ENCODE peak calls at places on chromosome 16, in seven cellular contexts. One of them, this sample, is unnamed.

GRCh38 chr16:86809458-86809955 is 231.2 kb downstream of the FOXL1 start:
- DNase-seq in psoas muscle: no peak
- DNase-seq in cardiac muscle cell: peak
- DNase-seq in pancreas: no peak
- DNase-seq in AG09309: peak
- DNase-seq in esophagus muscularis mucosa: no peak
- DNase-seq in GM12865: no peak
- DNase-seq in this sample: peak

GRCh38 chr16:17526956-17527355 is 56.2 kb upstream of the XYLT1 start:
- DNase-seq in cardiac muscle cell: no peak
- DNase-seq in GM12865: peak
- DNase-seq in esophagus muscularis mucosa: no peak
- DNase-seq in pancreas: no peak
- DNase-seq in psoas muscle: no peak
- DNase-seq in AG09309: no peak
- DNase-seq in this sample: no peak

GRCh38 chr16:10678655-10679054 is 16.1 kb downstream of the TEKT5 start:
- DNase-seq in cardiac muscle cell: no peak
- DNase-seq in psoas muscle: no peak
- DNase-seq in AG09309: no peak
- DNase-seq in GM12865: no peak
- DNase-seq in esophagus muscularis mucosa: no peak
- DNase-seq in pancreas: no peak
- DNase-seq in this sample: no peak

GRCh38 chr16:65783709-65784474 is 582.6 kb upstream of the CDH5 start:
- DNase-seq in psoas muscle: no peak
- DNase-seq in cardiac muscle cell: peak
- DNase-seq in GM12865: no peak
- DNase-seq in esophagus muscularis mucosa: no peak
- DNase-seq in pancreas: no peak
- DNase-seq in AG09309: no peak
- DNase-seq in this sample: no peak

GRCh38 chr16:80527297-80527696 is 13.5 kb upstream of the DYNLRB2 start:
- DNase-seq in cardiac muscle cell: peak
- DNase-seq in esophagus muscularis mucosa: no peak
- DNase-seq in AG09309: no peak
- DNase-seq in psoas muscle: no peak
- DNase-seq in GM12865: peak
- DNase-seq in pancreas: no peak
- DNase-seq in this sample: peak

GRCh38 chr16:51151951-51152663 is 1.0 kb upstream of the SALL1 start:
- DNase-seq in pancreas: peak
- DNase-seq in AG09309: peak
- DNase-seq in psoas muscle: no peak
- DNase-seq in cardiac muscle cell: peak
- DNase-seq in GM12865: no peak
- DNase-seq in esophagus muscularis mucosa: no peak
- DNase-seq in this sample: no peak

GRCh38 chr16:74929636-74930035 is 55.3 kb downstream of the WDR59 start:
- DNase-seq in GM12865: no peak
- DNase-seq in AG09309: no peak
- DNase-seq in esophagus muscularis mucosa: no peak
- DNase-seq in psoas muscle: no peak
- DNase-seq in cardiac muscle cell: no peak
- DNase-seq in pancreas: no peak
- DNase-seq in this sample: no peak

GRCh38 chr16:79605999-79606398 is 5.5 kb upstream of the MAF start:
- DNase-seq in cardiac muscle cell: peak
- DNase-seq in psoas muscle: no peak
- DNase-seq in AG09309: no peak
- DNase-seq in esophagus muscularis mucosa: no peak
- DNase-seq in pancreas: no peak
- DNase-seq in GM12865: peak
- DNase-seq in this sample: peak

GRCh38 chr16:8773537-8773936 is 23.9 kb downstream of the TMEM186 start:
- DNase-seq in pancreas: no peak
- DNase-seq in cardiac muscle cell: no peak
- DNase-seq in GM12865: no peak
- DNase-seq in psoas muscle: no peak
- DNase-seq in esophagus muscularis mucosa: no peak
- DNase-seq in AG09309: no peak
- DNase-seq in this sample: no peak

GRCh38 chr16:87046235-87046634 is 271.0 kb downstream of the C16orf95 start:
- DNase-seq in cardiac muscle cell: no peak
- DNase-seq in AG09309: no peak
- DNase-seq in GM12865: no peak
- DNase-seq in psoas muscle: no peak
- DNase-seq in pancreas: no peak
- DNase-seq in esophagus muscularis mucosa: no peak
- DNase-seq in this sample: no peak

GRCh38 chr16:80039777-80040176 is 439.2 kb upstream of the MAF start:
- DNase-seq in esophagus muscularis mucosa: no peak
- DNase-seq in GM12865: no peak
- DNase-seq in cardiac muscle cell: no peak
- DNase-seq in pancreas: no peak
- DNase-seq in AG09309: no peak
- DNase-seq in psoas muscle: no peak
- DNase-seq in this sample: peak

GRCh38 chr16:88379694-88380040 is 3.1 kb upstream of the ZNF469 start:
- DNase-seq in AG09309: no peak
- DNase-seq in cardiac muscle cell: no peak
- DNase-seq in pancreas: no peak
- DNase-seq in GM12865: no peak
- DNase-seq in esophagus muscularis mucosa: no peak
- DNase-seq in psoas muscle: peak
- DNase-seq in this sample: no peak

GRCh38 chr16:25501530-25502255 is 190.1 kb upstream of the HS3ST4 start:
- DNase-seq in GM12865: no peak
- DNase-seq in pancreas: no peak
- DNase-seq in AG09309: no peak
- DNase-seq in cardiac muscle cell: no peak
- DNase-seq in psoas muscle: no peak
- DNase-seq in esophagus muscularis mucosa: no peak
- DNase-seq in this sample: no peak

GRCh38 chr16:11672206-11673090 is 4.2 kb downstream of the SNN start:
- DNase-seq in AG09309: no peak
- DNase-seq in pancreas: peak
- DNase-seq in psoas muscle: no peak
- DNase-seq in cardiac muscle cell: no peak
- DNase-seq in GM12865: peak
- DNase-seq in esophagus muscularis mucosa: no peak
- DNase-seq in this sample: no peak

GRCh38 chr16:86879268-86879667 is 300.9 kb downstream of the FOXL1 start:
- DNase-seq in GM12865: no peak
- DNase-seq in AG09309: no peak
- DNase-seq in psoas muscle: no peak
- DNase-seq in pancreas: no peak
- DNase-seq in cardiac muscle cell: no peak
- DNase-seq in esophagus muscularis mucosa: no peak
- DNase-seq in this sample: no peak

GRCh38 chr16:578870-579405 is 9.2 kb downstream of the PIGQ start:
- DNase-seq in pancreas: peak
- DNase-seq in AG09309: no peak
- DNase-seq in esophagus muscularis mucosa: no peak
- DNase-seq in psoas muscle: peak
- DNase-seq in GM12865: peak
- DNase-seq in cardiac muscle cell: peak
- DNase-seq in this sample: peak

GRCh38 chr16:51685498-51685897 is 534.4 kb upstream of the SALL1 start:
- DNase-seq in GM12865: no peak
- DNase-seq in psoas muscle: no peak
- DNase-seq in AG09309: no peak
- DNase-seq in esophagus muscularis mucosa: no peak
- DNase-seq in cardiac muscle cell: no peak
- DNase-seq in pancreas: no peak
- DNase-seq in this sample: no peak

GRCh38 chr16:12927591-12927990 is 26.2 kb downstream of the SHISA9 start:
- DNase-seq in AG09309: no peak
- DNase-seq in pancreas: no peak
- DNase-seq in esophagus muscularis mucosa: no peak
- DNase-seq in psoas muscle: no peak
- DNase-seq in cardiac muscle cell: no peak
- DNase-seq in GM12865: no peak
- DNase-seq in this sample: no peak

GRCh38 chr16:1078579-1079021 is 6.1 kb downstream of the SSTR5 start:
- DNase-seq in psoas muscle: no peak
- DNase-seq in esophagus muscularis mucosa: no peak
- DNase-seq in AG09309: no peak
- DNase-seq in cardiac muscle cell: peak
- DNase-seq in GM12865: no peak
- DNase-seq in pancreas: peak
- DNase-seq in this sample: peak

DNA sequence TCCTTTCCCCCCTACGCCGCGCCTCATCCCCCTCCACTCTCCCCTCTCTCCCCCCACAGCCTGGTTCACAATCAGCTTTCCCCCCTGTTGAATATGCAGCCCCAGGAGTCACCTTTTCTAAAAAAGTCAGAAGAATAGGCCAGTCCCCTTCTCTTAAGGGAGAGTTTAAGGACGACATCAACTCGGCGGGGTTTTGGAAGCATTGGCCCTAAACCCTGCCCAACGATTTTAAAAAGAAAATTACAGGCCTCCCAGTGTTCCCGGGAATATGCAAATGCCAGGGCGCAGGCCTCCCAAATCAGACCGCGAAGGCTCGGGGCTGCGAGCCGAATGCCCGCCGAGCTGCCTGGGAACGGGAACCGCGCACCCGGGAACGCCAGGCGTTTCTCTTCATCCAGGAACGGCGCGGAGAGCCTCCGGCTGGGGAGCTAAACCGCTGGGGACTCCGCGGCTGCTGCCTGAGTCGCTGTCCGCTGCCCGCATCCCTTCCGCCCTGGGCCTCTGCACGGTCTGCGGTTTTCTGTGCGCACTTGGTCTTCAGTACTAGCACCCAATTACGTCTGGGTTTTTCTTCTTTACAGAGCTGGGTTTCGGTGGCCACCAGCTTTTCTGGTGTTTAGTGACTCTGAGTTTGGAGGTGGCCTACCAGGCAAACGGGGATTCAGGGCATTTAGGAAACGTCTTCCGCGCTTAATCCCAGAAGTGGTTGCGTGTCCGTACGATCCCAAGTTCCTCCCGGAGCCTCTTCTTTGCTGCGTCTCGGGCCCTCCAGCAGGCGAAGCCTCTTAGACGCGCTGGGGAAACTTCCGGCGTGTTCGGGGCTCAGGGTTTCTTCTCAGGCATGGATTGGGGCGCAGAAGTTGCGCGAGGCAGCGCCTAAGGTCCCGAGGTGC is 5.7 kb downstream of the IRX5 start:
- DNase-seq in psoas muscle: no peak
- DNase-seq in GM12865: no peak
- DNase-seq in pancreas: no peak
- DNase-seq in esophagus muscularis mucosa: peak
- DNase-seq in cardiac muscle cell: peak
- DNase-seq in AG09309: no peak
- DNase-seq in this sample: no peak
- H3K4me3 ChIP-seq in psoas muscle: peak
- H3K4me3 ChIP-seq in GM12865: no peak
- H3K4me3 ChIP-seq in pancreas: no peak
- H3K4me3 ChIP-seq in esophagus muscularis mucosa: peak
- H3K4me3 ChIP-seq in cardiac muscle cell: peak
- H3K4me3 ChIP-seq in AG09309: peak
- H3K4me3 ChIP-seq in this sample: peak

GRCh38 chr16:2173916-2174315 is 18.3 kb downstream of the TRAF7 start:
- DNase-seq in pancreas: no peak
- DNase-seq in esophagus muscularis mucosa: no peak
- DNase-seq in AG09309: no peak
- DNase-seq in psoas muscle: no peak
- DNase-seq in GM12865: no peak
- DNase-seq in cardiac muscle cell: no peak
- DNase-seq in this sample: no peak
- TF ChIP-seq CTCF in pancreas: no peak
- TF ChIP-seq CTCF in esophagus muscularis mucosa: no peak
- TF ChIP-seq CTCF in AG09309: no peak
- TF ChIP-seq CTCF in psoas muscle: no peak
- TF ChIP-seq CTCF in GM12865: no peak
- TF ChIP-seq CTCF in cardiac muscle cell: no peak
- TF ChIP-seq CTCF in this sample: no peak

DNA sequence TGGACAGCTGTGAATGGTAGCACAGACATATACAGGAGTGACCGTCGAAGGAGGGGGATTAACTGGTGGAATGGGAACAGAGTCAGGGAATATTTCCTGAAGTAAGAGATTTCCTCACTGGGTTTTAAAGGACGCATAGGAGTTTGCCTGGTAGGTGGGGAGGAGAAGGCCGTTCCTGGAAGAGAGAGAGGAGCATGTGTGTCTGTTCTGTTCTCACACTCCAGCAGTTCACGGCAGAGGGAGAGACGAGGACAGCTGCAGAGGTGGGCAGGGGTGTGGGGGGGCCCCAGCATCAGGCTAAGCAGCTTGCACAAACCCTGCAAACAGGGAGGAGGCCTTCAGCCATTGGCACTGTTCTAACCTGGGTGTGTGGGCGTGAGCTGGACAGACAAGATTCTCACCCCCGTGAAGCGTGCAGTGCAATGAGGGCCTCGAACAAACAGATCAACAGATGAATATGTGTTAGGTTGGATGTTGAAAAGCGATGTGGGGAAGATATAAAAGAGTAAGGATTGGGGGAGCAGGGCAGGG is 85.3 kb upstream of the GSE1 start:
- DNase-seq in esophagus muscularis mucosa: no peak
- DNase-seq in pancreas: no peak
- DNase-seq in cardiac muscle cell: no peak
- DNase-seq in psoas muscle: no peak
- DNase-seq in AG09309: no peak
- DNase-seq in GM12865: no peak
- DNase-seq in this sample: no peak
- H3K4me3 ChIP-seq in esophagus muscularis mucosa: no peak
- H3K4me3 ChIP-seq in pancreas: no peak
- H3K4me3 ChIP-seq in cardiac muscle cell: no peak
- H3K4me3 ChIP-seq in psoas muscle: no peak
- H3K4me3 ChIP-seq in AG09309: no peak
- H3K4me3 ChIP-seq in GM12865: no peak
- H3K4me3 ChIP-seq in this sample: no peak

GRCh38 chr16:48903054-48903453 is 293.1 kb upstream of the N4BP1 start:
- DNase-seq in AG09309: no peak
- DNase-seq in psoas muscle: no peak
- DNase-seq in cardiac muscle cell: no peak
- DNase-seq in GM12865: no peak
- DNase-seq in pancreas: no peak
- DNase-seq in esophagus muscularis mucosa: no peak
- DNase-seq in this sample: no peak
- TF ChIP-seq CTCF in AG09309: no peak
- TF ChIP-seq CTCF in psoas muscle: no peak
- TF ChIP-seq CTCF in cardiac muscle cell: no peak
- TF ChIP-seq CTCF in GM12865: no peak
- TF ChIP-seq CTCF in pancreas: no peak
- TF ChIP-seq CTCF in esophagus muscularis mucosa: no peak
- TF ChIP-seq CTCF in this sample: no peak

DNA sequence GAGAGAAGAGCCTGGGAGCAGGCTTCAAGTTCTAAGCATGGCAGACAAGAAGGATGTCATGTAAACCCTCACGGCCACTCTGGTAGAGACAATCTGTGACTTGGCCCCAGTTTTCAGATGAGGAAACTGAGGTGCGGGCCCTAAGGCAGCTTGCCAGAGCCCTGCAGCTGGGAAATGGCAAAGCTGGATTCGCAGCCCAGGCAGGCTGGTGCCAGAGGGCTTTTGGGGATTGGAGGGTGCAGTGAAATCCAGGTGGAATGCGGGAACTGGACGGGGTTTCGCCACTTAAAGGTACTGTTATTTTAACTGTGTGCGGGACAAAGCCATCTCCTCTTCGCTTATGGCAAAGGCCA is 477 bp upstream of the OSGIN1 start:
- DNase-seq in psoas muscle: peak
- DNase-seq in esophagus muscularis mucosa: no peak
- DNase-seq in GM12865: no peak
- DNase-seq in pancreas: peak
- DNase-seq in AG09309: no peak
- DNase-seq in cardiac muscle cell: no peak
- DNase-seq in this sample: peak
- H3K4me3 ChIP-seq in psoas muscle: peak
- H3K4me3 ChIP-seq in esophagus muscularis mucosa: peak
- H3K4me3 ChIP-seq in GM12865: no peak
- H3K4me3 ChIP-seq in pancreas: no peak
- H3K4me3 ChIP-seq in AG09309: no peak
- H3K4me3 ChIP-seq in cardiac muscle cell: no peak
- H3K4me3 ChIP-seq in this sample: peak

This sample was measured in bronchial epithelial cell.